ENCODE peak calls at places on chromosome 19, in six cellular contexts. S, Y, G, R, N and D are unnamed samples.
A peak's percentile ranks its signal among the peaks of the same experiment; 100 is the strongest.

GRCh38 chr19:33344210-33344609 is 29.3 kb upstream of the CEBPG start:
- DNase-seq in S (peak; percentile 72), Y (no peak), G (no peak), R (no peak), N (no peak), D (no peak)

GRCh38 chr19:6010107-6010506 is 32.2 kb upstream of the RANBP3 start:
- DNase-seq in S (no peak), Y (no peak), G (no peak), R (no peak), N (no peak), D (no peak)

GRCh38 chr19:2488942-2489731 is 13.2 kb downstream of the GADD45B start:
- DNase-seq in S (no peak), Y (no peak), G (peak; percentile 49), R (no peak), N (peak; percentile 40), D (peak; percentile 74)

GRCh38 chr19:46579286-46579944 is 21.7 kb upstream of the CALM3 start:
- DNase-seq in S (no peak), Y (no peak), G (no peak), R (no peak), N (no peak), D (no peak)

GRCh38 chr19:18006895-18007604 is 920 bp upstream of the ARRDC2 start:
- DNase-seq in S (peak; percentile 91), Y (peak; percentile 85), G (peak; percentile 79), R (peak; percentile 84), N (peak; percentile 47), D (peak; percentile 92)

GRCh38 chr19:28021316-28022185 is 1191.4 kb downstream of the UQCRFS1 start:
- DNase-seq in S (no peak), Y (no peak), G (no peak), R (no peak), N (no peak), D (no peak)

GRCh38 chr19:38853214-38853613 is 3.4 kb upstream of the HNRNPL start:
- DNase-seq in S (no peak), Y (no peak), G (peak; percentile 39), R (no peak), N (no peak), D (no peak)

GRCh38 chr19:10290876-10291553 is 1.3 kb downstream of the ICAM5 start:
- DNase-seq in S (no peak), Y (peak; percentile 43), G (peak; percentile 42), R (no peak), N (no peak), D (no peak)

GRCh38 chr19:48445256-48445605 is 552 bp upstream of the GRWD1 start:
- DNase-seq in S (no peak), Y (no peak), G (no peak), R (peak; percentile 49), N (peak; percentile 93), D (no peak)

GRCh38 chr19:48249502-48250014 is 6.2 kb downstream of the CARD8 start:
- DNase-seq in S (peak; percentile 74), Y (peak; percentile 76), G (no peak), R (peak; percentile 40), N (no peak), D (no peak)

GRCh38 chr19:1648926-1649541 is 3.4 kb downstream of the TCF3 start:
- DNase-seq in S (no peak), Y (no peak), G (no peak), R (no peak), N (peak; percentile 9), D (no peak)

GRCh38 chr19:1045247-1045603 is 5.3 kb downstream of the ABCA7 start:
- DNase-seq in S (no peak), Y (peak; percentile 67), G (no peak), R (no peak), N (no peak), D (peak; percentile 69)

GRCh38 chr19:2962018-2962670 is 15.2 kb upstream of the TLE6 start:
- DNase-seq in S (no peak), Y (peak; percentile 77), G (no peak), R (peak; percentile 95), N (peak; percentile 53), D (no peak)

GRCh38 chr19:42285988-42286348 is 16.0 kb upstream of the PRR19 start:
- DNase-seq in S (peak; percentile 65), Y (no peak), G (peak; percentile 39), R (no peak), N (no peak), D (no peak)

GRCh38 chr19:42286349-42287016 is 15.4 kb upstream of the PRR19 start:
- DNase-seq in S (peak; percentile 80), Y (no peak), G (peak; percentile 85), R (no peak), N (peak; percentile 42), D (peak; percentile 61)

GRCh38 chr19:42284641-42285341 is 15.7 kb downstream of the CIC start:
- DNase-seq in S (peak; percentile 79), Y (peak; percentile 36), G (peak; percentile 69), R (no peak), N (no peak), D (peak; percentile 72)

GRCh38 chr19:42284066-42284501 is 15.0 kb downstream of the CIC start:
- DNase-seq in S (peak; percentile 94), Y (peak; percentile 93), G (peak; percentile 90), R (peak; percentile 38), N (peak; percentile 70), D (peak; percentile 87)

GRCh38 chr19:42285546-42285945 is 16.4 kb upstream of the PRR19 start:
- DNase-seq in S (peak; percentile 69), Y (no peak), G (peak; percentile 54), R (no peak), N (no peak), D (peak; percentile 44)
- H3K4me1 ChIP-seq in S (peaks cover 54% of the 10 kb centered on the region), Y (peaks cover 41% of the 10 kb centered on the region), G (peaks cover 31% of the 10 kb centered on the region), R (peaks cover 3% of the 10 kb centered on the region), N (peaks cover 39% of the 10 kb centered on the region), D (peaks cover 11% of the 10 kb centered on the region)

GRCh38 chr19:13965926-13966683 is 13.8 kb downstream of the DCAF15 start:
- DNase-seq in S (no peak), Y (no peak), G (no peak), R (no peak), N (no peak), D (no peak)
- H3K27ac ChIP-seq in S (no peak overlapping the region), Y (no peak overlapping the region), G (no peak overlapping the region), R (no peak overlapping the region), N (no peak overlapping the region), D (no peak overlapping the region)

GRCh38 chr19:50820086-50820485 is 3.5 kb downstream of the KLK1 start:
- DNase-seq in S (no peak), Y (no peak), G (no peak), R (no peak), N (no peak), D (no peak)

GRCh38 chr19:50817941-50818858 is 5.4 kb downstream of the KLK1 start:
- DNase-seq in S (no peak), Y (no peak), G (no peak), R (no peak), N (no peak), D (peak; percentile 91)

GRCh38 chr19:50820549-50821247 is 2.9 kb downstream of the KLK1 start:
- DNase-seq in S (no peak), Y (no peak), G (no peak), R (no peak), N (no peak), D (peak; percentile 95)

GRCh38 chr19:50818859-50819472 is 4.6 kb downstream of the KLK1 start:
- DNase-seq in S (no peak), Y (no peak), G (no peak), R (no peak), N (no peak), D (no peak)

GRCh38 chr19:50819636-50820035 is 4.0 kb downstream of the KLK1 start:
- DNase-seq in S (no peak), Y (no peak), G (no peak), R (no peak), N (no peak), D (no peak)
- H3K4me3 ChIP-seq in S (no peak overlapping the region), Y (no peak overlapping the region), G (no peak overlapping the region), R (no peak overlapping the region), N (no peak overlapping the region), D (peak overlapping the region; percentile 46)

GRCh38 chr19:40422428-40423226 is 3.2 kb downstream of the SERTAD1 start:
- DNase-seq in S (no peak), Y (no peak), G (no peak), R (no peak), N (no peak), D (no peak)
- H3K4me1 ChIP-seq in S (peaks cover 47% of the 10 kb centered on the region), Y (peaks cover 29% of the 10 kb centered on the region), G (peaks cover 2% of the 10 kb centered on the region), R (no peaks in the 10 kb centered on the region), N (peaks cover 6% of the 10 kb centered on the region), D (no peaks in the 10 kb centered on the region)

GRCh38 chr19:39928357-39928725 is 6.1 kb downstream of the FCGBP start:
- DNase-seq in S (no peak), Y (no peak), G (no peak), R (no peak), N (no peak), D (no peak)

GRCh38 chr19:39926170-39926755 is 8.2 kb downstream of the FCGBP start:
- DNase-seq in S (no peak), Y (no peak), G (no peak), R (no peak), N (no peak), D (no peak)

GRCh38 chr19:39927524-39928356 is 6.7 kb downstream of the FCGBP start:
- DNase-seq in S (no peak), Y (no peak), G (no peak), R (no peak), N (no peak), D (no peak)

GRCh38 chr19:39924952-39925351 is 9.5 kb downstream of the FCGBP start:
- DNase-seq in S (no peak), Y (no peak), G (no peak), R (no peak), N (no peak), D (no peak)

GRCh38 chr19:39927076-39927475 is 7.4 kb downstream of the FCGBP start:
- DNase-seq in S (no peak), Y (no peak), G (no peak), R (no peak), N (no peak), D (no peak)
- H3K27ac ChIP-seq in S (no peak overlapping the region), Y (no peak overlapping the region), G (no peak overlapping the region), R (no peak overlapping the region), N (no peak overlapping the region), D (no peak overlapping the region)

GRCh38 chr19:35462476-35462953 is 14.5 kb downstream of the FFAR2 start:
- DNase-seq in S (no peak), Y (peak; percentile 84), G (no peak), R (no peak), N (no peak), D (no peak)
- H3K4me3 ChIP-seq in S (no peak overlapping the region), Y (no peak overlapping the region), G (no peak overlapping the region), R (no peak overlapping the region), N (no peak overlapping the region), D (no peak overlapping the region)